ENCODE peak calls at places on chromosomes 4 and X, in five cellular contexts. B, O, A, I and M are unnamed samples.

GRCh38 chr4:72312032-72312650 is 256.9 kb downstream of the ADAMTS3 start:
- DNase-seq in B (peak; percentile 91), A (no peak), I (no peak), O (no peak), M (no peak)

GRCh38 chrX:27251369-27251768 is 211.8 kb downstream of the PPP4R3C start:
- DNase-seq in A (no peak), O (no peak), I (no peak), B (no peak), M (no peak)

GRCh38 chrX:39645059-39645895 is 452.5 kb downstream of the BCOR start:
- DNase-seq in A (no peak), I (peak; percentile 54), B (peak; percentile 32), O (no peak), M (peak; percentile 48)

GRCh38 chrX:68829594-68830485 is 1.0 kb downstream of the EFNB1 start:
- DNase-seq in B (no peak), I (no peak), O (no peak), A (no peak), M (peak; percentile 26)

GRCh38 chr4:41548305-41548704 is 10.3 kb downstream of the LIMCH1 start:
- DNase-seq in A (no peak), O (no peak), B (no peak), I (no peak), M (no peak)

GRCh38 chr4:129565214-129565613 is 469.3 kb downstream of the C4orf33 start:
- DNase-seq in I (no peak), O (no peak), A (no peak), B (no peak), M (no peak)

GRCh38 chrX:13994681-13995080 is 35.0 kb downstream of the GEMIN8 start:
- DNase-seq in B (no peak), I (no peak), A (no peak), O (no peak), M (no peak)

GRCh38 chr4:103036169-103036568 is 16.7 kb upstream of the SLC9B1 start:
- DNase-seq in O (no peak), B (no peak), A (no peak), I (no peak), M (no peak)

GRCh38 chr4:71209161-71209560 is 129.7 kb upstream of the SLC4A4 start:
- DNase-seq in B (no peak), A (no peak), I (no peak), O (no peak), M (no peak)

GRCh38 chr4:183333202-183333601 is 11.0 kb upstream of the CLDN24 start:
- DNase-seq in B (no peak), A (no peak), I (no peak), O (no peak), M (no peak)

GRCh38 chr4:19752600-19752999 is 499.1 kb upstream of the SLIT2 start:
- DNase-seq in B (no peak), A (no peak), I (no peak), O (no peak), M (no peak)

GRCh38 chr4:26719954-26720552 is 136.2 kb downstream of the TBC1D19 start:
- DNase-seq in B (no peak), O (no peak), A (no peak), I (no peak), M (no peak)
- TF ChIP-seq CTCF in B (peak; percentile 63), O (peak; percentile 50), A (peak; percentile 66), I (peak; percentile 70), M (peak; percentile 61)

DNA sequence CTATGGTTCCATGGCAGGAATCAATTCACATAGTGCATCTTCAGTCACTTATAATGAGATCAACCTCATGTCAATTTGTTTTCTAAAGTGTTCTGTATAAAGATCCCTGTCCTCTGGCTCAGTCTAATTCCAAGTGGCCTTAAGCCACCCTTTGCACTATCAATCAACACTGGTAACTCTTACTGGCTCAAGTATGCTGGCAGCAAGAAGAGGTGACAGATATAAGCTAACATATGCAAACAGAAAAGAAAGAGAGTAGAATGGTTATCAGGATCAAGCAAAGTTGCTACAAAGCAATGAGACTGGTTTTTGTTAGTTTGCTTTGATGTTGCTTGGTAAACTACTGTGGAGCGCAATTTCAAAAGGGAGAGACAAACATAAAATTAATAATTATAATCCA is 67.0 kb downstream of the AMMECR1 start:
- DNase-seq in I (no peak), O (no peak), A (no peak), B (no peak), M (no peak)
- TF ChIP-seq CTCF in I (no peak), O (no peak), A (no peak), B (no peak), M (no peak)

GRCh38 chr4:77044458-77045124 is 31.2 kb downstream of the CCNI start:
- DNase-seq in A (no peak), I (no peak), B (no peak), O (no peak), M (no peak)
- TF ChIP-seq CTCF in A (peak; percentile 60), I (peak; percentile 58), B (peak; percentile 44), O (peak; percentile 78), M (peak; percentile 64)

DNA sequence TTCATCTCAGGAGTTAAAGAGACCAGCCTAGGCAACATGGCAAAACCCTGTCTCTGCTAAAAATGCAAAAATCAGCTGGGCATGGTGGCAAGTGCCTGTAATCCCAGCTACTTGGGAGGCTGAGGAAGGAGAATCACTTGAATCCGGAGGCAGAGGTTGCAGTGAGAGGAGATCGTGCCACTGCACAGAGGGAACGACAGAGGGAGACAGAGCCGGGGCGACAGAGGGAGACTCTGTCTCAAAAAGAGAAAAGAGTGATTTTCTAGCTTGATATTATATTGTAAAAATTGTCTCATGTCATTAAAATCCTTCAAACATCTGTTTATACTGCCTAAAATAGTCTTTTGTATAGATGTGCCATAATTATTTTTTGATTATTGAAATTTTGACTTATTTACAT is 225.4 kb upstream of the AGA start:
- DNase-seq in A (no peak), B (no peak), O (no peak), I (no peak), M (no peak)
- TF ChIP-seq CTCF in A (no peak), B (peak; percentile 11), O (no peak), I (no peak), M (no peak)

DNA sequence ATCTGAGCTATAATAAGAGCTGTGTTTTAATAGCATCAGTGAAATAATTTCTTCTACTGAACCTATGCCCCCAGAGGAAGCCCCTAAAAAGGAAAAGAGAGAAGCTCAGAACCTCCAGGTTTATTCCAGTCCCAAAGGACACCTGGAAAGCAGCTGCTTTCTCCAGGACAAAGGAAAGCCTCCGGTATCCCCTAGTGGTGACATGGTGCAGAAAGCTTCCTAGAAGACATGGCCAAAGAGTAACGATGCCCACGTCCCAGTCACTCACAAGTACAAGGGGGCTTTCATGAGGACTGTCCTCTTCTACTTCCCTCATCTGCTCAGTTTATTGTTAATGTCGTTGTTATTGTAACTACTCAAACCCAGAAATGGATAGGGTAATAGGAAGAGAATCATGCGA is 343.9 kb downstream of the UNC5C start:
- DNase-seq in B (no peak), O (no peak), I (no peak), A (no peak), M (no peak)
- TF ChIP-seq CTCF in B (peak; percentile 22), O (no peak), I (peak; percentile 46), A (no peak), M (no peak)

GRCh38 chr4:113106076-113106475 is 56.6 kb downstream of the ANK2 start:
- DNase-seq in I (no peak), O (no peak), A (no peak), B (peak; percentile 31), M (no peak)
- TF ChIP-seq CTCF in I (peak; percentile 31), O (no peak), A (peak; percentile 39), B (peak; percentile 46), M (peak; percentile 50)

GRCh38 chr4:31169851-31170250 is 449.7 kb downstream of the PCDH7 start:
- DNase-seq in B (no peak), A (no peak), O (no peak), I (no peak), M (no peak)
- TF ChIP-seq CTCF in B (no peak), A (no peak), O (no peak), I (no peak), M (no peak)

DNA sequence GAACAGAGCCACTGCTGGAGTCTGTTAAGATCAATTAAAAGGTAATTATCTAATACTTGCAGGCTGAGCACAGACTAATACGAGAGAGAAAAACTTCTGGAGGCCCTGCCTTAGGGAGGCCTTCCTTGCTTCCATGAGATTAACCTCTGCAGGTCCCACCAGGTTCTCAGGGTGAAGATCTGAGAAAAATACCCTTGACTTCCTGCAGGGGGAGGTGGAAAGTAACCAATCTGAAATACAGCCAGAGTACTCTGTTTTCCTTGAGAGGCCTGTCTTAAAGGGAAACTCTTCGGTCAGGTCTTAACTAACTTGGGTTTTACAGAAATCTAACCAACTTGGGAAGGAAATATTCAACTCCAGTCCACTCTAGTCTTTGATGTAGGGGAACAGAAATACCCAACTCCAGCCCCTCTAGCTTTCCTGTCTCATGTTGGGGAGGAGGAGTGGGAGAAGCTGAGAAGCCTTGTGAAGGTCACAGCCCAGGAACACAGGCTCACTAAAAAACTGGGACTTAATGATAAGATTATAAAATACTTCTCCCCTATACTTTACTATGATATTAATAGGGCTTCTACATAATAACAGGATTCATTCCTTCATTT is 77.1 kb downstream of the TBCK start:
- DNase-seq in I (peak; percentile 24), O (no peak), A (no peak), B (peak; percentile 7), M (no peak)
- TF ChIP-seq CTCF in I (peak; percentile 73), O (peak; percentile 54), A (peak; percentile 65), B (peak; percentile 69), M (peak; percentile 73)